ENCODE peak calls at places on chromosomes 12 and 14, in seven cellular contexts. O is progenitor cell of endocrine pancreas, X is cardiac muscle cell, C is GM13977, G is GM12865, Z is A549, I is IMR-90. F is an unnamed sample.

GRCh38 chr14:69316449-69317391 is 56.8 kb downstream of the GALNT16 start:
- DNase-seq in O (no peak), X (no peak), C (no peak), G (no peak), Z (peak; percentile 85), I (peak; percentile 98), F (peak; percentile 34)

GRCh38 chr14:24425704-24426103 is 3.8 kb downstream of the CBLN3 start:
- DNase-seq in O (no peak), X (peak; percentile 21), C (no peak), G (no peak), Z (peak; percentile 46), I (peak; percentile 83), F (no peak)

GRCh38 chr14:99506269-99506668 is 25.1 kb downstream of the CCNK start:
- DNase-seq in O (no peak), X (no peak), C (peak; percentile 22), G (no peak), Z (no peak), I (no peak), F (no peak)

GRCh38 chr12:91732086-91732485 is 413.6 kb downstream of the BTG1 start:
- DNase-seq in O (no peak), X (no peak), C (no peak), G (no peak), Z (no peak), I (peak; percentile 46), F (no peak)

GRCh38 chr12:78210494-78210860 is 379.8 kb downstream of the NAV3 start:
- DNase-seq in O (no peak), X (no peak), C (no peak), G (no peak), Z (no peak), I (no peak), F (no peak)

GRCh38 chr12:123134265-123134664 is 16.6 kb downstream of the PITPNM2 start:
- DNase-seq in O (no peak), X (no peak), C (no peak), G (no peak), Z (no peak), I (no peak), F (no peak)

GRCh38 chr12:130711751-130712150 is 4.3 kb downstream of the RIMBP2 start:
- DNase-seq in O (no peak), X (no peak), C (no peak), G (no peak), Z (no peak), I (no peak), F (no peak)

GRCh38 chr14:64721391-64721791 is 17.2 kb downstream of the PLEKHG3 start:
- DNase-seq in O (no peak), X (no peak), C (no peak), G (no peak), Z (peak; percentile 37), I (peak; percentile 37), F (no peak)

GRCh38 chr12:47317182-47317915 is 237.6 kb upstream of the AMIGO2 start:
- DNase-seq in O (no peak), X (no peak), C (no peak), G (peak; percentile 44), Z (no peak), I (no peak), F (no peak)

GRCh38 chr14:50821471-50822464 is 9.2 kb downstream of the NIN start:
- DNase-seq in O (no peak), X (no peak), C (no peak), G (peak; percentile 81), Z (no peak), I (no peak), F (no peak)

GRCh38 chr14:68596701-68597100 is 196.2 kb downstream of the ZFP36L1 start:
- DNase-seq in O (no peak), X (no peak), C (no peak), G (no peak), Z (no peak), I (no peak), F (no peak)

GRCh38 chr12:27635349-27635972 is 60.8 kb upstream of the REP15 start:
- DNase-seq in O (no peak), X (peak; percentile 54), C (peak; percentile 17), G (peak; percentile 28), Z (peak; percentile 67), I (peak; percentile 77), F (no peak)

GRCh38 chr12:28781671-28782652 is 367.1 kb upstream of the FAR2 start:
- DNase-seq in O (no peak), X (no peak), C (no peak), G (no peak), Z (no peak), I (no peak), F (no peak)

GRCh38 chr14:68816183-68816942 is 23.5 kb upstream of the ZFP36L1 start:
- DNase-seq in O (peak; percentile 96), X (peak; percentile 93), C (peak; percentile 92), G (peak; percentile 97), Z (peak; percentile 92), I (peak; percentile 86), F (peak; percentile 98)

GRCh38 chr12:102182635-102183034 is 15.0 kb downstream of the PMCH start:
- DNase-seq in O (no peak), X (no peak), C (no peak), G (no peak), Z (no peak), I (no peak), F (no peak)

GRCh38 chr12:31236998-31237637 is 88.8 kb downstream of the SINHCAF start:
- DNase-seq in O (no peak), X (no peak), C (no peak), G (peak; percentile 45), Z (no peak), I (no peak), F (no peak)

GRCh38 chr12:23893611-23894010 is 55.9 kb downstream of the SOX5 start:
- DNase-seq in O (no peak), X (no peak), C (no peak), G (no peak), Z (no peak), I (no peak), F (no peak)

GRCh38 chr14:104879201-104879982 is 14.3 kb downstream of the CEP170B start:
- DNase-seq in O (no peak), X (no peak), C (no peak), G (no peak), Z (no peak), I (no peak), F (no peak)

GRCh38 chr14:46063872-46064271 is 587.7 kb downstream of the RPL10L start:
- DNase-seq in O (no peak), X (no peak), C (no peak), G (no peak), Z (peak; percentile 0), I (no peak), F (no peak)

DNA sequence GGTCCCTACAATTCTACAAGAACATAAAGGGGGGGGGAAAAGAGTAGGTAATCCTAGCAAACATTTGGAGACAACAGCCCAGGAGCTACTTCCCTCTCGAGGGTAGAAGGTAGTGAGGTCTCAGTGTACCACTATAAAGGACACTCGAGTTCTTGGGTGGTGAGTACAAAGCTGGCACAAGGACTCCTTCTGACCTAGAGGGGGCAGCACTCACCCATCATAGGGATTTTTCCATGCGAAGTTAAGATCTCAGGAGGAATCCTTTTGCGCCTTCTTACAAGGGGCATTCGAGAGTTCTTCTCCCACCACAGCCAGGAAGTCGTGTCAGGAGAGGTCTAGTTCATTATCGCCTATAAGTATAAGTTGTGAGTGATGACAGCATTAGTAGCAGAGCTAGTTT is 200.2 kb upstream of the RBM19 start:
- DNase-seq in O (peak; percentile 23), X (peak; percentile 79), C (peak; percentile 12), G (peak; percentile 17), Z (peak; percentile 49), I (peak; percentile 60), F (no peak)
- TF ChIP-seq CTCF in O (peak; percentile 82), X (peak; percentile 80), C (peak; percentile 39), G (peak; percentile 40), Z (peak; percentile 29), I (peak; percentile 62), F (peak; percentile 46)

DNA sequence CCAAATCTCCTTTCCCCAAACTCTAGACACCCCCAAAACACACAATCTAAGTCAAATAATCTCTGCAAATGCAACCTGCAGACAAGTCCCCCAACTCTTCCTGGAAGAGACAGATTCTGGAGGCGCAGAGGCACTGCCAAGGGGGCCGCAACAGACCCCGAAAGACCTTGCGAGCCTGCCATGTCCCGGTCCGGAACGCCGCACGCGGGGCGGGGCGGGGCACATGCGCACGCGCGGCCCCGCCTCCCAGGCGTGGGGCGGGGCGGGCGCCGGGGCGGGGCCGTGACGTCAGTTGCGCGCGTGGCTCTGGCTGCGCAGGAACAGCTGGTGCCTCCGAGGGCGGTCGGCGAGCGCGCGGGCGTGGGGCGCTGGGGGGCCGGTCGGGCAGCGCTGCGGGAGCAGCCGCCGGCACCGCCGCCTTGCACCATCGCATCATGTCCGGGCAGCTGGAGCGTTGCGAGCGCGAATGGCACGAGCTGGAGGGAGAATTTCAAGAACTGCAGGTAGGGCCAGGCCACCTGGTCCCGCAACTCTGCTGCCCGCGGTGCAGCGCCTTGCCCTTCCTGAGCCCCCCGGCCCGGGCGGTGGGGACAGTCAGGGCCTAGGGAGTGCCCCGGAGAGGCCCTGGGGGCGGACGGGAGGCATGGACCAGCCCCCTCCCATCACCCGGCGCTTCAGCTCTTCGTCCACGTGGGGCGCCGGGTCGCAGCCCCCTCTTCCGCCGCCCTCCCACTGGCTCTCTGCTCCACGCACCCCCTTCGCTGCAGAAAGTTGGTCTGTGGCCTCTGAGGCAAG is at the start of gene TMEM120B:
- DNase-seq in O (peak; percentile 78), X (peak; percentile 91), C (peak; percentile 95), G (peak; percentile 84), Z (peak; percentile 75), I (peak; percentile 71), F (peak; percentile 79)
- TF ChIP-seq CTCF in O (peak; percentile 37), X (no peak), C (peak; percentile 18), G (no peak), Z (peak; percentile 11), I (no peak), F (no peak)

GRCh38 chr12:42504049-42504448 is 85.5 kb downstream of the PRICKLE1 start:
- DNase-seq in O (no peak), X (peak; percentile 77), C (no peak), G (no peak), Z (no peak), I (peak; percentile 44), F (no peak)

GRCh38 chr12:42507031-42507430 is 82.5 kb downstream of the PRICKLE1 start:
- DNase-seq in O (no peak), X (no peak), C (no peak), G (no peak), Z (no peak), I (no peak), F (no peak)

GRCh38 chr12:42498549-42499247 is 90.8 kb downstream of the PRICKLE1 start:
- DNase-seq in O (no peak), X (no peak), C (no peak), G (no peak), Z (no peak), I (peak; percentile 46), F (no peak)

GRCh38 chr12:42507589-42507988 is 82.0 kb downstream of the PRICKLE1 start:
- DNase-seq in O (no peak), X (no peak), C (no peak), G (no peak), Z (no peak), I (no peak), F (no peak)

DNA sequence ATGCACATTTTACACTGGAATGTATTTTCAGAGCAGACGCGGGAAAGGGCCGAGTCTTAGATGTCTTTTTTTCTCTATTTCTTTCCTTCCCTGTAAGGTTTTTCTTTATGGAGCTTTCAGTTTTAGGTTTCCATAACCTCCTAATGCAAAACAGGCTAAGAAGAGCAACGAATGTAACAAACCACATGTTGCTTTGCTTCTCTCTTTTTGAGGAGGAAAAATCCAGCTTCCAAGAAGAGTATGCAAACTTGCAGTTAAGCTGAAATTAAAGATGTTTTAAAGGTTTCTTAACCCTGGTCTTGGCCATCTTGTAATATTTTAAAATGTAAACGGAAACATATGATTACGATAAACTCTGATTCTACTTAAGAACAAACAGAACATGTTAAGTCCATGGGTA is 86.9 kb downstream of the PRICKLE1 start:
- DNase-seq in O (no peak), X (no peak), C (no peak), G (no peak), Z (no peak), I (no peak), F (no peak)
- TF ChIP-seq CTCF in O (no peak), X (no peak), C (no peak), G (no peak), Z (no peak), I (no peak), F (no peak)

GRCh38 chr14:58272589-58273372 is 25.6 kb upstream of the ARID4A start:
- DNase-seq in O (no peak), X (no peak), C (no peak), G (peak; percentile 9), Z (peak; percentile 75), I (peak; percentile 53), F (no peak)
- TF ChIP-seq CTCF in O (peak; percentile 26), X (no peak), C (no peak), G (no peak), Z (no peak), I (peak; percentile 9), F (no peak)

F was measured in mesothelial cell of epicardium.